ENCODE peak calls at places on chromosomes 5 and 9, in four cellular contexts. One of them, this sample, is unnamed.

GRCh38 chr9:99431103-99431502 is 209.0 kb downstream of the SEC61B start:
- DNase-seq in K562: no peak
- DNase-seq in A549: no peak
- DNase-seq in HepG2: no peak
- DNase-seq in this sample: no peak

GRCh38 chr5:8461543-8461942 is 592.6 kb downstream of the MTRR start:
- DNase-seq in K562: peak
- DNase-seq in A549: no peak
- DNase-seq in HepG2: no peak
- DNase-seq in this sample: no peak

GRCh38 chr9:93256878-93257807 is 73.2 kb downstream of the WNK2 start:
- DNase-seq in K562: no peak
- DNase-seq in A549: no peak
- DNase-seq in HepG2: no peak
- DNase-seq in this sample: peak

GRCh38 chr5:42767491-42768105 is 11.0 kb downstream of the CCDC152 start:
- DNase-seq in K562: peak
- DNase-seq in A549: peak
- DNase-seq in HepG2: peak
- DNase-seq in this sample: no peak

GRCh38 chr9:16532681-16533450 is 337.6 kb downstream of the BNC2 start:
- DNase-seq in K562: no peak
- DNase-seq in A549: peak
- DNase-seq in HepG2: no peak
- DNase-seq in this sample: no peak

GRCh38 chr9:110115868-110116542 is 92.0 kb downstream of the C9orf152 start:
- DNase-seq in K562: no peak
- DNase-seq in A549: peak
- DNase-seq in HepG2: peak
- DNase-seq in this sample: no peak

GRCh38 chr5:33891731-33892418 is at the start of gene ADAMTS12:
- DNase-seq in K562: no peak
- DNase-seq in A549: peak
- DNase-seq in HepG2: no peak
- DNase-seq in this sample: peak

GRCh38 chr5:9835121-9835770 is 205.1 kb upstream of the TAS2R1 start:
- DNase-seq in K562: no peak
- DNase-seq in A549: no peak
- DNase-seq in HepG2: no peak
- DNase-seq in this sample: no peak

GRCh38 chr5:102090770-102091169 is 205.3 kb downstream of the SLCO4C1 start:
- DNase-seq in K562: peak
- DNase-seq in A549: peak
- DNase-seq in HepG2: peak
- DNase-seq in this sample: no peak

GRCh38 chr5:77958642-77959315 is 182.6 kb upstream of the TBCA start:
- DNase-seq in K562: no peak
- DNase-seq in A549: no peak
- DNase-seq in HepG2: no peak
- DNase-seq in this sample: peak

GRCh38 chr9:127884427-127884911 is 7.0 kb upstream of the AK1 start:
- DNase-seq in K562: no peak
- DNase-seq in A549: no peak
- DNase-seq in HepG2: no peak
- DNase-seq in this sample: no peak
- TF ChIP-seq PHF8 in K562: no peak
- TF ChIP-seq PHF8 in A549: no peak
- TF ChIP-seq PHF8 in HepG2: no peak
- TF ChIP-seq PHF8 in this sample: no peak

DNA sequence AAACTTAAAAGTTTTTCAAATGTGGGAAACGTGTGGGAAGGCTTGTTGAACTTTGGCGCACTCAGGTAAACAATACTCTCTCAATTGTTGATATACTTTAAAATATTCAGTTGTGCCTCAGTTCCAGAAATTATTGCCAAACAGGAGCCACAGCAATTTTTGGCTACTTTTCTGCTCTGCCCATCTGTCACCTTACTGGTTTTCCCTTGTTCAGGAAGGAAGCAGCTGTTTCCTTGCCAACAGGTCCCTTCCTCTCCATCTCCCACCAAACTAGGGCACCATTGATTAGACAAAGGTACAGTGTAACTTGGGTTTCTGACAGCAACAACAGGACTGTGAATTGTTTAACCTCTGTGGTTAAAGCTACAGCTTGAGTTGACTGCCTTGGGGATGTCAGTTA is 76.8 kb downstream of the PIP5K1B start:
- DNase-seq in K562: no peak
- DNase-seq in A549: no peak
- DNase-seq in HepG2: no peak
- DNase-seq in this sample: no peak
- H3K4me3 ChIP-seq in K562: no peak
- H3K4me3 ChIP-seq in A549: no peak
- H3K4me3 ChIP-seq in HepG2: no peak
- H3K4me3 ChIP-seq in this sample: no peak

DNA sequence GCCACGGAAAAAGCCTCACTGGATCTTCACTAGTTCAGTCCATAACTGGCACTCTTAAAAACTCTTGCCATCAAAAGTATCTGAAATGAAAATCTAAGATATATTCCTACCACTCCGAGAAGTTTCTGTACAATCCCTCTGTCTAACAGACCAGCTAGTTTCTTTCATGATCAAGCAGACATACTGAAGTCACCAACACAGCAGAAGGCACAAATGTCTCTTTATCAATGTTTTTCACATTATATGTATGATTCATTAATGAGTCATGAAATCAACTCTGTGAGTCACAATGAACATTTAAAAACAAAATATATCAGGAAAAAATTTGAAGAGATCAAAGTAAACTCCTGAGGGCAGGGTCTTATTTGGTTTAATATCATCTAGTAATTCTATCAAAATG is 50.8 kb downstream of the F2R start:
- DNase-seq in K562: no peak
- DNase-seq in A549: no peak
- DNase-seq in HepG2: no peak
- DNase-seq in this sample: no peak
- TF ChIP-seq PHF8 in K562: no peak
- TF ChIP-seq PHF8 in A549: no peak
- TF ChIP-seq PHF8 in HepG2: no peak
- TF ChIP-seq PHF8 in this sample: no peak

DNA sequence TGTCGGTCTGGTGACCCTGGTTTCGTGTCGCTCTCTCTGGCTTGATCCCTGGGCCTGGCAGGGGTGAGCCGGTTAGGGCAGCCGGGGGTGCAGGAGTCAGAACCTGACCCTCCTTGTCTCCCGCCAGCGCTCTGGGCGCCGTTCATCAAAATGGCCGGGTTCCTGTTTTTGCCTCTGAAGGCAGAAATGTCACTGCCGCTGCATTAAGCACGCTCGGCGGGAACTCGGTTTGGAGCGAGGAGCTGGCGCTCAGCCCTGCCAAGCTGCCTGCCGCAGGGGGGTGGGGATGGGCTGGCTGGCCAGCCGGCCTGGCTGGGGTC is 63.7 kb downstream of the CXXC5 start:
- DNase-seq in K562: no peak
- DNase-seq in A549: no peak
- DNase-seq in HepG2: no peak
- DNase-seq in this sample: peak
- H3K4me3 ChIP-seq in K562: no peak
- H3K4me3 ChIP-seq in A549: peak
- H3K4me3 ChIP-seq in HepG2: peak
- H3K4me3 ChIP-seq in this sample: peak